ENCODE peak calls at places on chromosomes 3 and 15, in four cellular contexts. N, I, T and M are unnamed samples.

GRCh38 chr3:113222412-113223086 is 11.2 kb downstream of the BOC start:
- DNase-seq in N (no peak), T (no peak), I (no peak), M (no peak)

GRCh38 chr15:74958320-74958907 is 1.8 kb upstream of the RPP25 start:
- DNase-seq in T (peak), N (peak), I (peak), M (peak)

GRCh38 chr15:25670025-25670554 is 193.0 kb downstream of the ATP10A start:
- DNase-seq in N (peak), I (no peak), T (no peak), M (peak)

GRCh38 chr3:71879089-71879488 is 94.1 kb upstream of the PROK2 start:
- DNase-seq in T (no peak), N (no peak), I (no peak), M (no peak)

GRCh38 chr3:162170581-162170980 is 674.0 kb downstream of the OTOL1 start:
- DNase-seq in T (no peak), N (no peak), I (no peak), M (no peak)

GRCh38 chr3:58222161-58222724 is 11.5 kb upstream of the DNASE1L3 start:
- DNase-seq in T (no peak), N (no peak), I (no peak), M (no peak)

GRCh38 chr3:13916375-13916774 is 36.5 kb upstream of the WNT7A start:
- DNase-seq in N (no peak), I (no peak), T (no peak), M (no peak)

GRCh38 chr3:70042683-70043082 is 43.1 kb downstream of the SAMMSON start:
- DNase-seq in I (no peak), T (no peak), N (no peak), M (no peak)

GRCh38 chr3:100400424-100400781 is 486 bp downstream of the TOMM70 start:
- DNase-seq in I (peak), N (no peak), T (no peak), M (peak)

GRCh38 chr15:65949482-65949881 is 80.2 kb downstream of the RAB11A start:
- DNase-seq in T (no peak), I (no peak), N (no peak), M (no peak)

GRCh38 chr15:41900526-41901380 is 6.9 kb upstream of the SPTBN5 start:
- DNase-seq in N (no peak), I (no peak), T (no peak), M (no peak)

GRCh38 chr3:180529778-180530177 is 72.2 kb upstream of the TTC14 start:
- DNase-seq in N (no peak), I (no peak), T (no peak), M (no peak)

GRCh38 chr3:11770477-11771381 is 76.0 kb downstream of the TAMM41 start:
- DNase-seq in N (peak), T (peak), I (peak), M (peak)